ENCODE peak calls at places on chromosomes 1 and 21, in eight cellular contexts. V is breast epithelium, D is sigmoid colon, O is right lobe of liver, L is HepG2, M is GM12878, X is ovary, Y is heart left ventricle. Z is an unnamed sample. For H3K9me3, the result is how much of the 10 kb centered on the place peaks cover.

GRCh38 chr1:19577001-19577400 is 67.1 kb upstream of the NBL1 start:
- DNase-seq in V (no peak), D (no peak), O (no peak), L (no peak), M (no peak), X (no peak), Y (no peak), Z (no peak)

GRCh38 chr1:205128050-205128449 is 6.3 kb upstream of the RBBP5 start:
- DNase-seq in V (no peak), D (no peak), O (no peak), L (no peak), M (no peak), X (no peak), Y (no peak), Z (no peak)

GRCh38 chr1:181073638-181074037 is 14.9 kb upstream of the IER5 start:
- DNase-seq in V (no peak), D (no peak), O (no peak), L (peak), M (no peak), X (no peak), Y (no peak), Z (no peak)

GRCh38 chr21:41751621-41752020 is 15.2 kb downstream of the RIPK4 start:
- DNase-seq in V (peak), D (no peak), O (no peak), L (no peak), M (no peak), X (no peak), Y (no peak), Z (peak)

GRCh38 chr1:200028586-200029034 is 1.1 kb downstream of the NR5A2 start:
- DNase-seq in V (no peak), D (no peak), O (no peak), L (no peak), M (no peak), X (no peak), Y (no peak), Z (no peak)

GRCh38 chr1:112529301-112529700 is 20.5 kb downstream of the WNT2B start:
- DNase-seq in V (no peak), D (no peak), O (no peak), L (no peak), M (no peak), X (no peak), Y (no peak), Z (no peak)

GRCh38 chr21:45380566-45380965 is 24.4 kb upstream of the COL18A1 start:
- DNase-seq in V (peak), D (peak), O (peak), L (no peak), M (no peak), X (peak), Y (peak), Z (no peak)

GRCh38 chr1:109488696-109489095 is 5.0 kb downstream of the ATXN7L2 start:
- DNase-seq in V (no peak), D (no peak), O (no peak), L (no peak), M (no peak), X (no peak), Y (no peak), Z (no peak)

GRCh38 chr1:26417111-26417510 is 6.5 kb downstream of the LIN28A start:
- DNase-seq in V (peak), D (no peak), O (peak), L (peak), M (no peak), X (peak), Y (peak), Z (peak)

DNA sequence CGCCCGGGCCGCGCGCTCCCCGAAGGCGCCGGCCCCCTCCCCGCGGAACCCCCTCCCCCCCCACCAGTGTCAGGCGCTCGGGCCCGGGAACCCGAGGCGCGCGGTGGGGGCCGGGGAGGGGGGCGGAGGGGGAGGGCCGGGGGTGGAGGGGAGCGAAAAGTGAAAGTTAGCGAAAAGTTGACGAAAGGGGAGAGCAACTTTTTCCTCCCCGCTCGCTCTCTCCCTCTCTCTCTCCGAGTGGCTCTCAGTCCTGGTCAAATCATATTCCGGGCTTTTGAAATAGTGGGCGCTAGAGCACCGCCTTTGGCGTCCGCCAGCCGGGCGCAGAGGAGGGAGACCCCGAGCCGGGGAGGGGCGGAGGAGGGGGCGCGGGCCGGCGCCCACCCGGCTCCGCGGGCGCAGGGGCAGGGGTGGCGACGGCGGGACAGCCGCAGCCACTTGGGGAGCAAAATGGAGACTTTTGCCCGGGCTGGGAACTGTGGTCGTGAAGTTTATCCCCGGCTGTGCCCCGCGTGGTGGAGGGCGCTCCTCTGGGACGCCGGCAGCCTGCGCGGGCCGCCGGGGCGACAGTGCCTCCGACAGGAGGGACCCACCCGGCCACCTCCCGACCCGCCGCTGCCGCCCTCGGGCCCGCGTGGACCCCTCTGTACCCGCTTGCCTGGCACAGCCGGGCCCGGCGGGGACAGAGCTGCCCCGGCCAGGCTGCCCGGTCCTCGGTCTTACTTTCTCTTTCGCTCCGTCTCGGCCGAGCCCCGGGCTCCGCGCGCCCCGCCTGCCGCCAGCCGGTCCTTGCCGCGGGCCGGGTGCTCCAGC is 694 bp downstream of the PRDM16 start:
- DNase-seq in V (no peak), D (peak), O (peak), L (peak), M (no peak), X (peak), Y (peak), Z (peak)
- H3K9me3 ChIP-seq in V (under half), D (under half), O (under half), L (under half), M (under half), X (under half), Y (under half), Z (under half)

GRCh38 chr1:156075158-156075557 is 7.1 kb downstream of the MEX3A start:
- DNase-seq in V (no peak), D (no peak), O (no peak), L (no peak), M (no peak), X (no peak), Y (no peak), Z (no peak)

GRCh38 chr1:156077430-156077760 is 4.9 kb downstream of the MEX3A start:
- DNase-seq in V (no peak), D (no peak), O (no peak), L (no peak), M (no peak), X (no peak), Y (no peak), Z (no peak)

GRCh38 chr1:156078728-156079127 is 3.5 kb downstream of the MEX3A start:
- DNase-seq in V (no peak), D (no peak), O (no peak), L (no peak), M (no peak), X (no peak), Y (no peak), Z (no peak)

GRCh38 chr1:156075775-156076204 is 6.5 kb downstream of the MEX3A start:
- DNase-seq in V (no peak), D (no peak), O (no peak), L (no peak), M (no peak), X (no peak), Y (no peak), Z (no peak)

DNA sequence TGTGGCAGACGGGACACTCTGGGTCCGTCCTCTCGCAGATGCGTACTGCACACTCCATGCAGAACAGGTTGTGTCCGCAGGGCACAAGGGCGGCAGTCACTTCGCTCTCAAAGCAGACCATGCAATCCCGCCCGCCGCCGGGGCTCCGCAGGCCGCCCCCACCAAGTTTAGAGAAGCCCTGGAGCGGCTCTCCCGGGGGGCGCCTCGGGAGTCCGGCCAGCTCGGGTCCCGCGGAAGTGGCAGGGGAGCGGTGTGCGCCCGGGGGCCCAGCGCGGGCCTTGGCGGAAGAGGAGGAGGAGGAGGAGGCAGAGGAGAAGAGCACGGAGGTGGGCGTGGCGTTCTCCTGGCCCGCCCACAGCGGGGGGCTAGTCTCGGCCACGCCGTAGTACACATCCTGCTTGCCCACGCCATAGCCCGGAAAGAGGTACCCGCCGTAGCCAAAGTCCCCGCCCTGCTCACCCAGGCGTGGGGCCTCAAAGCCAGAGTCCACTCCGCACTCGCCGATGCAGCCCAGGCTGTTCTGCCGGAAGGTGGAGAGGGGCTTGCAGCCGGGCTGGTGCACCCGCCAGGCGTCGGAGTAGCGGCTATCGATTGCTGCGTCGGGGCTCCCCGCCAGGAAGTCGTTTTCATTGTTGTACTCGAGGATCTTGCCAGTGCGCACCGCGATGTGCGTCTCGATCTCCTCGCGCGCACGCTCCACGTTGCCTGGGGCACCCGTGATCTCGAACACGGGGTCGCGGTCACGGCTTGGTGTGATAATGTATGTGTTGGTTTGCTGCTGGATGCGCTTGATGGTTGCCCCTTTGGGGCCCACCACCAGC is 5.4 kb downstream of the MEX3A start:
- DNase-seq in V (no peak), D (peak), O (peak), L (no peak), M (no peak), X (peak), Y (peak), Z (peak)
- TF ChIP-seq POLR2A in V (no peak), D (peak), O (peak), L (no peak), M (peak), X (no peak), Y (peak), Z (peak)

GRCh38 chr21:27477321-27477720 is 510.4 kb upstream of the ADAMTS5 start:
- DNase-seq in V (no peak), D (no peak), O (no peak), L (no peak), M (no peak), X (no peak), Y (no peak), Z (no peak)

GRCh38 chr21:27480841-27481261 is 514.0 kb upstream of the ADAMTS5 start:
- DNase-seq in V (no peak), D (no peak), O (no peak), L (no peak), M (no peak), X (no peak), Y (no peak), Z (no peak)

GRCh38 chr21:27475363-27475955 is 508.6 kb upstream of the ADAMTS5 start:
- DNase-seq in V (no peak), D (no peak), O (no peak), L (no peak), M (no peak), X (no peak), Y (no peak), Z (no peak)

DNA sequence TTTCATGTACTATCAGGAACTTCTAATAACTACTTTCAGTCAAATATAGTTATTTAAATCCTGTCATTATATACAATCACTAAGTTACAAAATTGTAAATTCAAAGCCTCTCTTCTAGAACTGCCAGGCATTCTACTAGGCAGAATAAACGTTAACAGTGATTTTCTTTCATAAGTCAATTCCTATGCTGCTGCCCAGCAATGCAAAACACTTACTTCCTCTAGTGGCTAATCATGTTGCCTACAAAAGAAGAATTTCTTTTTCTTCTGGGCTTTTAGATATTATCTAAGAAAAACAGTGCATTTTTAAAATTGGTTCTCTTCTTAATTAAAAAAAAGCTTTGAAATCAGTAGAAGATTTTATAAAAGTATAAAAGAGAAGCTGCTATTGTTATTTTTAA is 509.8 kb upstream of the ADAMTS5 start:
- DNase-seq in V (no peak), D (no peak), O (no peak), L (no peak), M (no peak), X (no peak), Y (no peak), Z (no peak)
- TF ChIP-seq CTCF in V (peak), D (no peak), O (peak), L (no peak), M (no peak), X (peak), Y (peak), Z (no peak)

GRCh38 chr1:107544285-107544684 is 403.4 kb downstream of the NTNG1 start:
- DNase-seq in V (no peak), D (no peak), O (no peak), L (no peak), M (no peak), X (no peak), Y (no peak), Z (no peak)
- H3K9me3 ChIP-seq in V (under half), D (under half), O (under half), L (under half), M (under half), X (under half), Y (under half), Z (under half)

Z was measured in body of pancreas.